ENCODE peak calls at places on chromosomes 13 and 19, in five cellular contexts. H is activated T-cell treated with anti-CD3 and anti-CD28 coated beads, Interleukin-2, amount 50 U/mL, for 48 hours; K is colonic mucosa; A is activated CD8-positive, alpha-beta memory T cell treated with anti-CD3 and anti-CD28 coated beads for 1 hour; G is CD4-positive, alpha-beta T cell. L is an unnamed sample.

GRCh38 chr13:94607056-94607455 is 5.4 kb downstream of the GPR180 start:
- DNase-seq in H (no peak), K (no peak), A (no peak), G (no peak), L (no peak)

GRCh38 chr19:13979224-13979623 is 26.9 kb downstream of the RFX1 start:
- DNase-seq in H (no peak), K (no peak), A (no peak), G (no peak), L (no peak)

GRCh38 chr19:11045536-11045935 is 43.7 kb upstream of the LDLR start:
- DNase-seq in H (no peak), K (no peak), A (no peak), G (no peak), L (no peak)

GRCh38 chr13:25215253-25215575 is 43.1 kb upstream of the AMER2 start:
- DNase-seq in H (no peak), K (no peak), A (no peak), G (no peak), L (no peak)

GRCh38 chr19:35029737-35030256 is 473 bp upstream of the SCN1B start:
- DNase-seq in H (no peak), K (no peak), A (no peak), G (no peak), L (no peak)

GRCh38 chr19:43667524-43668405 is 2.2 kb downstream of the PLAUR start:
- DNase-seq in H (no peak), K (peak; percentile 100), A (no peak), G (no peak), L (no peak)

GRCh38 chr19:524062-524674 is 7.4 kb upstream of the CDC34 start:
- DNase-seq in H (no peak), K (no peak), A (no peak), G (no peak), L (no peak)

GRCh38 chr13:46355906-46356305 is 31.1 kb downstream of the RUBCNL start:
- DNase-seq in H (no peak), K (no peak), A (no peak), G (no peak), L (no peak)